ENCODE peak calls at places on chromosomes 5 and 9, in ten cellular contexts. T is HepG2, V is prostate gland, H is GM12878, Y is stomach, K is GM12892, D is HCT116, F is transverse colon, U is breast epithelium, I is endothelial cell of umbilical vein. S is an unnamed sample.

GRCh38 chr5:129541648-129542251 is 81.7 kb downstream of the ADAMTS19 start:
- DNase-seq in U (no peak), H (no peak), I (peak), D (peak), K (no peak), Y (no peak), T (peak), F (no peak), V (no peak), S (no peak)

GRCh38 chr9:14030350-14030823 is 283.6 kb downstream of the NFIB start:
- DNase-seq in H (no peak), T (no peak), V (peak), U (no peak), F (no peak), K (no peak), I (peak), Y (no peak), D (no peak), S (no peak)

GRCh38 chr9:137286980-137287383 is 9.5 kb downstream of the TOR4A start:
- DNase-seq in Y (peak), K (peak), D (peak), U (no peak), V (peak), I (peak), T (peak), F (peak), H (no peak), S (peak)

GRCh38 chr9:30575218-30575617 is 1809.2 kb upstream of the ACO1 start:
- DNase-seq in I (no peak), H (no peak), F (no peak), V (no peak), D (no peak), Y (no peak), K (no peak), T (no peak), U (no peak), S (peak)

GRCh38 chr9:101449071-101449721 is 13.6 kb upstream of the ALDOB start:
- DNase-seq in K (peak), D (peak), U (peak), V (peak), I (peak), Y (peak), H (no peak), F (peak), T (no peak), S (peak)

GRCh38 chr5:135015942-135016341 is 18.1 kb downstream of the PITX1 start:
- DNase-seq in U (no peak), Y (no peak), D (no peak), I (no peak), K (no peak), F (no peak), T (no peak), V (no peak), H (no peak), S (peak)

GRCh38 chr9:13941686-13942085 is 372.3 kb downstream of the NFIB start:
- DNase-seq in D (no peak), I (no peak), H (no peak), T (no peak), U (no peak), Y (no peak), F (no peak), K (no peak), V (peak), S (no peak)

GRCh38 chr9:110729628-110730027 is 61.0 kb downstream of the MUSK start:
- DNase-seq in H (no peak), V (no peak), U (no peak), F (no peak), D (no peak), T (no peak), I (no peak), K (no peak), Y (no peak), S (no peak)

GRCh38 chr5:110590187-110590586 is 136.3 kb downstream of the TMEM232 start:
- DNase-seq in F (no peak), T (peak), D (peak), H (no peak), K (no peak), V (no peak), Y (no peak), U (no peak), I (peak), S (no peak)

GRCh38 chr9:87516222-87516930 is 18.7 kb downstream of the DAPK1 start:
- DNase-seq in K (no peak), Y (peak), V (no peak), I (peak), F (peak), D (no peak), U (no peak), T (peak), H (no peak), S (peak)

GRCh38 chr9:113511047-113511521 is 47.6 kb downstream of the RGS3 start:
- DNase-seq in D (no peak), Y (peak), V (no peak), F (peak), T (no peak), U (no peak), K (no peak), H (no peak), I (no peak), S (peak)

GRCh38 chr9:93020785-93021670 is 37.5 kb upstream of the SUSD3 start:
- DNase-seq in T (no peak), K (no peak), Y (no peak), F (no peak), U (no peak), H (no peak), D (no peak), I (no peak), V (no peak), S (no peak)

GRCh38 chr5:111512026-111512405 is 319 bp downstream of the STARD4 start:
- DNase-seq in U (peak), Y (no peak), V (peak), I (no peak), H (no peak), K (no peak), F (no peak), D (no peak), T (peak), S (no peak)

GRCh38 chr9:117266855-117267497 is 147.9 kb downstream of the ASTN2 start:
- DNase-seq in Y (no peak), U (no peak), V (no peak), D (no peak), K (no peak), I (no peak), H (no peak), F (no peak), T (no peak), S (no peak)

GRCh38 chr9:82706781-82707180 is 356.2 kb downstream of the RASEF start:
- DNase-seq in D (no peak), I (no peak), V (no peak), K (no peak), Y (no peak), T (no peak), H (no peak), F (no peak), U (no peak), S (no peak)

DNA sequence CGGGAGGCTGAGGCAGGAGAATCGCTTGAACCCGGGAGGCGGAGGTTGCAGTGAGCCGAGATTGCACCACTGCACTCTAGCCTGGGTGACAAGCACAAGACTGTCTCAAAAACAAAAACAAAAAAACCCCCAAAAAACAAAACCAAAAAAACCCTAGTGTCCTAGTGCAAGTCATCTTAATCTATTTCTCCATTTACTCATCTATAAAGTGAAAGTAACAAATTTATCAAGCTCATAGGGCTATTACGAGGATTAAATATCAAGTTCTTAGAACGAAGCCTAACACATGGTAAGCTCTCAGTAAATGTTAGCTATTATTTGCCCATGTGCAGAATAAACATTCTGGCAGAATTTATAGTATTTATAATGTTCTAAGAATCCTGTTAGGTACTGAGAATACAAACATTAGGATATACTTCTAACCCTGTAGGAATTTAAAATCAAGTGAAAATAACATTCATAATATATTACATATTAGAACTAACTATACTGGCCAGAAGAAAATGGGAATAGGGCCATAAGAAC is 45.0 kb downstream of the GOLPH3 start:
- DNase-seq in V (no peak), I (no peak), K (no peak), D (no peak), T (no peak), H (no peak), U (no peak), F (no peak), Y (no peak), S (no peak)
- TF ChIP-seq POLR2AphosphoS5 in V (peak), I (no peak), K (no peak), D (no peak), T (no peak), H (no peak), U (no peak), F (no peak), Y (no peak), S (no peak)

GRCh38 chr9:73116880-73117279 is 34.8 kb upstream of the ANXA1 start:
- DNase-seq in H (no peak), F (no peak), I (no peak), V (no peak), U (no peak), Y (no peak), D (no peak), K (no peak), T (no peak), S (no peak)

GRCh38 chr9:73114958-73115357 is 36.7 kb upstream of the ANXA1 start:
- DNase-seq in H (no peak), D (no peak), V (no peak), U (no peak), I (no peak), T (no peak), K (no peak), F (no peak), Y (no peak), S (no peak)

GRCh38 chr9:73118297-73118696 is 33.4 kb upstream of the ANXA1 start:
- DNase-seq in K (no peak), H (no peak), Y (no peak), F (no peak), T (no peak), I (peak), U (no peak), V (no peak), D (no peak), S (no peak)

GRCh38 chr9:73116030-73116429 is 35.6 kb upstream of the ANXA1 start:
- DNase-seq in H (no peak), T (no peak), Y (no peak), I (no peak), V (no peak), U (no peak), K (no peak), F (no peak), D (no peak), S (no peak)

DNA sequence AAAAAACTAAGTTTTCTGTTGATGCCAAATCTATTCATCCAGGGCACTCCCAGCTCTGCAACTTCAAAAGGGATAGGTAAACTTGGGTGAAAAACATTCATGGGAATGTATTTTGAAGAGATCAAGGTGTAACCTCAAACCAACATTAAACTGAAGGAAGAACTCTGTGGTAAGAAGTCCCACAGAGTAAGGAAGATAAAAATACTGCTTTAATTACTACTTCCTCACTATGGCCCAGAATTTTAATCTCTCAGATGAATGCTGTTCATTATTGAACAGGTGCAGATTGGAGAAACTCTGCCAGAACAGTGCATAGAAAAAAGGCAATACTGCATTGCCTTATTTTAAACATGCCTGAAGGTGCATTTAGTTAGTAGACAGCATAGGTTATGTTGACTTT is 37.6 kb upstream of the ANXA1 start:
- DNase-seq in I (no peak), F (no peak), Y (no peak), H (no peak), T (no peak), V (no peak), U (no peak), K (no peak), D (no peak), S (no peak)
- TF ChIP-seq POLR2A in I (no peak), F (no peak), Y (no peak), H (no peak), T (no peak), V (no peak), U (no peak), K (no peak), D (no peak), S (no peak)

GRCh38 chr5:84578226-84578625 is 193.5 kb upstream of the EDIL3 start:
- DNase-seq in Y (no peak), F (no peak), H (no peak), I (no peak), T (no peak), V (no peak), D (no peak), K (no peak), U (no peak), S (no peak)
- TF ChIP-seq POLR2AphosphoS5 in Y (no peak), F (no peak), H (no peak), I (no peak), T (no peak), V (no peak), D (no peak), K (no peak), U (no peak), S (no peak)

GRCh38 chr5:95823241-95823737 is 763 bp upstream of the GLRX start:
- DNase-seq in F (no peak), K (no peak), Y (no peak), H (no peak), I (no peak), U (no peak), D (no peak), V (no peak), T (no peak), S (no peak)
- TF ChIP-seq POLR2A in F (no peak), K (no peak), Y (no peak), H (no peak), I (no peak), U (no peak), D (no peak), V (no peak), T (no peak), S (no peak)

DNA sequence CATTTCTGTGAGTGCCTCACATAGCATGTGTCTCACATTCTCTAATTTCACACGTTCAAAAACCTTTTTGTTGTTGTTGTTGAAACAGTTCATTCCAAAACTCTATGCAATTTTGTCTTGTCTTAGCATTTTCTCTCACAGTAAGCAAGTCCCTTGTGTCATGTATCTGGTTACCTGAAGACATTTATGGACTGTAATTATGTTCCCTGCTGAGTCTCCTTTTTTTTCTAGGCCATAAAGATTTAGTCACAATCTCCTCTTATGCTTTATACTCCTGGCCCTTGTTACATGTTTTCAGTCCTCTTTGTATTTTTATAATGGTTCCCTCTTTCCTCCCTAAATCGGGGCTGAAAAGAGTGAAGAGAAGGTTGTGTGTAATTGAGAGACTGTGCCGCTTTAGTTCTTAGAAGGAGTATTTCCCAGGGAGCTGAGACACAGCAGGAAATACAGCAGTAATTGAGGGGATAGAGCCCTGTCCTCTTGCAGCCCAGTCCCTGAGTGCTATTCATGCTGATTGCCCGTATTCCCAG is 521.2 kb upstream of the SEMA6A start:
- DNase-seq in K (no peak), U (no peak), T (no peak), D (no peak), I (no peak), Y (no peak), H (no peak), F (no peak), V (no peak), S (no peak)
- TF ChIP-seq POLR2AphosphoS5 in K (no peak), U (no peak), T (no peak), D (no peak), I (no peak), Y (no peak), H (no peak), F (no peak), V (no peak), S (no peak)

GRCh38 chr9:34511160-34511513 is 11.7 kb downstream of the ENHO start:
- DNase-seq in K (no peak), D (no peak), F (no peak), U (no peak), I (no peak), Y (no peak), H (no peak), V (no peak), T (no peak), S (no peak)

GRCh38 chr9:34508951-34509350 is 13.8 kb downstream of the ENHO start:
- DNase-seq in D (no peak), F (no peak), I (no peak), T (no peak), Y (no peak), K (no peak), U (no peak), V (no peak), H (no peak), S (no peak)

GRCh38 chr9:34512131-34513078 is 10.4 kb downstream of the ENHO start:
- DNase-seq in K (no peak), U (no peak), I (no peak), Y (no peak), T (peak), V (peak), D (no peak), F (no peak), H (no peak), S (no peak)

GRCh38 chr9:34510032-34510431 is 12.8 kb downstream of the ENHO start:
- DNase-seq in D (no peak), F (no peak), V (no peak), T (no peak), H (no peak), Y (no peak), I (no peak), K (no peak), U (no peak), S (no peak)

DNA sequence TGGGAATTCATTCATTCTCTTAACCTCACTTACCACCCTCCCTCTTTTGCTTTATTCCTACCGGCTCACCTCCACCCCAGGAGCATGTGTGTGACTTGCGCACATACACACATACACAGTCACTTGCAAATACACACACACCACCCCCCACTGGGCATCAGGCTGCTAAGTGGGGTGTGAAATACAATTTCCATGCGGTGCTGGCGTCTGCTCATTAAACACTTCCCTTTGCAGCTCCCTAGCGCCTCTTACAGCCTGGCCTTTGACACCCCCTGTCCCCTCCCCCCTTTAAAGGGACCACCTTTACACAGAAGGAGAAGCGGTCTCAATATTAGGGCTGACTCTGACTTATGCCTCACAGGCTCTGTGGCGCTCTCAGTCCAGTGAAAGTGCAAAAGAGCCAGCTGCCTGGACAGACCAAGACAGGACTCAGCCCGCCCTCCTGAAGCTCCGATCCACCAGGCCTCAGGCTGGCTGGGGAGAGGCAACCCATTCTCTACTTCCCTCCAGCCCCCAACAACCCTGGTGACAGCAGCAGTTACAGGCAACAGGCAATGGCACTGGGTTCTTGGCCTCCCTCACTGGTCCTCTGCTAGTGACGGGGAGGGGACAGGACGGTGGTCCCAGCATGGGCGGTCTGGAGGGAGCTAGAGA is 12.2 kb downstream of the ENHO start:
- DNase-seq in K (no peak), U (no peak), I (no peak), V (no peak), H (no peak), Y (no peak), F (no peak), D (no peak), T (no peak), S (no peak)
- TF ChIP-seq POLR2A in K (no peak), U (no peak), I (no peak), V (no peak), H (no peak), Y (no peak), F (no peak), D (no peak), T (no peak), S (no peak)